ENCODE peak calls at places on chromosomes 3 and 15, in nine cellular contexts. B is H1, N is HCT116, H is endothelial cell of umbilical vein, Q is spleen, S is sigmoid colon, U is stomach, W is GM23338, E is transverse colon. G is an unnamed sample.

GRCh38 chr3:9056581-9056980 is 93.3 kb upstream of the RAD18 start:
- DNase-seq in B (no peak), N (no peak), H (no peak), Q (no peak), S (peak; percentile 9), U (no peak), W (no peak), E (no peak), G (no peak)

GRCh38 chr15:63234479-63234878 is 42.9 kb upstream of the APH1B start:
- DNase-seq in B (no peak), N (no peak), H (peak; percentile 89), Q (no peak), S (peak; percentile 81), U (peak; percentile 63), W (peak; percentile 38), E (peak; percentile 49), G (peak; percentile 52)

GRCh38 chr3:146189519-146190173 is 28.7 kb upstream of the PLOD2 start:
- DNase-seq in B (peak; percentile 48), N (peak; percentile 47), H (peak; percentile 70), Q (no peak), S (peak; percentile 63), U (no peak), W (peak; percentile 84), E (no peak), G (no peak)

GRCh38 chr3:10226293-10226692 is 22.0 kb upstream of the TATDN2 start:
- DNase-seq in B (peak; percentile 66), N (no peak), H (no peak), Q (no peak), S (no peak), U (no peak), W (peak; percentile 97), E (peak; percentile 52), G (no peak)

GRCh38 chr3:80213076-80213475 is 445.3 kb upstream of the ROBO1 start:
- DNase-seq in B (no peak), N (no peak), H (no peak), Q (no peak), S (no peak), U (no peak), W (no peak), E (no peak), G (no peak)

GRCh38 chr3:24943961-24944360 is 449.3 kb upstream of the THRB start:
- DNase-seq in B (no peak), N (no peak), H (no peak), Q (no peak), S (no peak), U (no peak), W (no peak), E (no peak), G (no peak)

GRCh38 chr15:37032091-37032775 is 68.1 kb downstream of the MEIS2 start:
- DNase-seq in B (no peak), N (no peak), H (no peak), Q (no peak), S (no peak), U (no peak), W (no peak), E (no peak), G (no peak)

GRCh38 chr15:64284037-64284436 is 71.9 kb downstream of the CSNK1G1 start:
- DNase-seq in B (no peak), N (no peak), H (no peak), Q (no peak), S (no peak), U (no peak), W (no peak), E (no peak), G (no peak)

GRCh38 chr3:126522363-126522788 is 1.6 kb upstream of the CHST13 start:
- DNase-seq in B (peak; percentile 87), N (peak; percentile 28), H (peak; percentile 43), Q (peak; percentile 78), S (peak; percentile 71), U (peak; percentile 55), W (peak; percentile 88), E (peak; percentile 54), G (peak; percentile 31)

GRCh38 chr3:60461199-60461598 is 790.1 kb downstream of the FHIT start:
- DNase-seq in B (no peak), N (no peak), H (no peak), Q (no peak), S (no peak), U (no peak), W (no peak), E (no peak), G (no peak)

GRCh38 chr3:103173940-103174339 is 739.1 kb downstream of the ZPLD1 start:
- DNase-seq in B (no peak), N (no peak), H (no peak), Q (no peak), S (no peak), U (no peak), W (no peak), E (no peak), G (no peak)

GRCh38 chr3:105564546-105565288 is 198.0 kb downstream of the ALCAM start:
- DNase-seq in B (no peak), N (no peak), H (no peak), Q (no peak), S (no peak), U (no peak), W (no peak), E (peak; percentile 49), G (no peak)

GRCh38 chr15:84661001-84661400 is 3.0 kb upstream of the NMB start:
- DNase-seq in B (no peak), N (no peak), H (no peak), Q (no peak), S (no peak), U (no peak), W (no peak), E (no peak), G (no peak)

GRCh38 chr15:89363133-89363532 is 28.5 kb upstream of the POLG start:
- DNase-seq in B (no peak), N (no peak), H (no peak), Q (peak; percentile 28), S (no peak), U (no peak), W (no peak), E (no peak), G (no peak)

GRCh38 chr15:60369696-60370095 is 28.1 kb downstream of the ANXA2 start:
- DNase-seq in B (no peak), N (no peak), H (no peak), Q (no peak), S (no peak), U (no peak), W (no peak), E (no peak), G (no peak)

GRCh38 chr15:60372756-60373155 is 25.0 kb downstream of the ANXA2 start:
- DNase-seq in B (no peak), N (no peak), H (no peak), Q (no peak), S (no peak), U (no peak), W (no peak), E (no peak), G (no peak)

GRCh38 chr15:60370804-60371700 is 26.7 kb downstream of the ANXA2 start:
- DNase-seq in B (no peak), N (peak; percentile 97), H (peak; percentile 99), Q (no peak), S (peak; percentile 91), U (peak; percentile 78), W (no peak), E (peak; percentile 73), G (peak; percentile 91)

GRCh38 chr15:60372223-60372622 is 25.6 kb downstream of the ANXA2 start:
- DNase-seq in B (no peak), N (no peak), H (no peak), Q (no peak), S (no peak), U (no peak), W (no peak), E (no peak), G (no peak)

GRCh38 chr15:60370105-60370803 is 27.5 kb downstream of the ANXA2 start:
- DNase-seq in B (no peak), N (no peak), H (peak; percentile 100), Q (no peak), S (no peak), U (no peak), W (no peak), E (no peak), G (no peak)
- H3K27ac ChIP-seq in B (no peak overlapping the region), N (peak overlapping the region; percentile 93), H (peak overlapping the region; percentile 98), Q (peak overlapping the region; percentile 67), S (peak overlapping the region; percentile 68), U (peak overlapping the region; percentile 72), W (no peak overlapping the region), E (peak overlapping the region; percentile 75), G (peak overlapping the region; percentile 79)

DNA sequence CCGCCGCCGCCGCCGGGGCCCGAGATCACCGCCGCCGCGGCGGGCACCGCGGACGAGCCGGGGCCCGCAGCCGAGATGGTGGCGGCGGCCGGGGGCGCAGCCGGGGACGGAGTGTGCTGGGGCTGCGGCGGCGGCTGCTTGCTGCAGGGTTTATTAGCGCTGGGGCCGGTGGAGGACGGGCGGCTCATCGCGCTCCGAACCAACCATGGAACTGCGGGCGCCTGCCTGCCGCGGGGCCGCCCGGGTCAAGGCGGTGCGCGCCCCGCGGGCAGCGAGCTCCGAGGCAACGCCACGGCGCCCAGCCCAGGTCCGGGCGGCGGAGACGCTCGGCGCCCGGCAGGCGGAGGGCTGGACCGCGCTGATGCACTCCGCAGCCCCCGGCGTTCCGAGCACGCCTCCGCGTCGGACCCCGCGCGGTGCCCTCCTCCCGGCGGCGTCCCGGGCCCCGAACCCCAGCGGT is 277 bp downstream of the SIAH2 start:
- DNase-seq in B (no peak), N (no peak), H (no peak), Q (no peak), S (no peak), U (no peak), W (no peak), E (no peak), G (no peak)
- TF ChIP-seq POLR2AphosphoS5 in B (no peak), N (peak; percentile 72), H (no peak), Q (no peak), S (no peak), U (no peak), W (no peak), E (no peak), G (no peak)

GRCh38 chr15:41566121-41566885 is 7.3 kb downstream of the TYRO3 start:
- DNase-seq in B (no peak), N (no peak), H (no peak), Q (peak; percentile 29), S (no peak), U (no peak), W (no peak), E (no peak), G (no peak)
- H3K4me1 ChIP-seq in B (peaks cover 51% of the 10 kb centered on the region), N (no peaks in the 10 kb centered on the region), H (no peaks in the 10 kb centered on the region), Q (peaks cover 15% of the 10 kb centered on the region), S (no peaks in the 10 kb centered on the region), U (peaks cover 18% of the 10 kb centered on the region), W (peaks cover 68% of the 10 kb centered on the region), E (no peaks in the 10 kb centered on the region), G (no peaks in the 10 kb centered on the region)

DNA sequence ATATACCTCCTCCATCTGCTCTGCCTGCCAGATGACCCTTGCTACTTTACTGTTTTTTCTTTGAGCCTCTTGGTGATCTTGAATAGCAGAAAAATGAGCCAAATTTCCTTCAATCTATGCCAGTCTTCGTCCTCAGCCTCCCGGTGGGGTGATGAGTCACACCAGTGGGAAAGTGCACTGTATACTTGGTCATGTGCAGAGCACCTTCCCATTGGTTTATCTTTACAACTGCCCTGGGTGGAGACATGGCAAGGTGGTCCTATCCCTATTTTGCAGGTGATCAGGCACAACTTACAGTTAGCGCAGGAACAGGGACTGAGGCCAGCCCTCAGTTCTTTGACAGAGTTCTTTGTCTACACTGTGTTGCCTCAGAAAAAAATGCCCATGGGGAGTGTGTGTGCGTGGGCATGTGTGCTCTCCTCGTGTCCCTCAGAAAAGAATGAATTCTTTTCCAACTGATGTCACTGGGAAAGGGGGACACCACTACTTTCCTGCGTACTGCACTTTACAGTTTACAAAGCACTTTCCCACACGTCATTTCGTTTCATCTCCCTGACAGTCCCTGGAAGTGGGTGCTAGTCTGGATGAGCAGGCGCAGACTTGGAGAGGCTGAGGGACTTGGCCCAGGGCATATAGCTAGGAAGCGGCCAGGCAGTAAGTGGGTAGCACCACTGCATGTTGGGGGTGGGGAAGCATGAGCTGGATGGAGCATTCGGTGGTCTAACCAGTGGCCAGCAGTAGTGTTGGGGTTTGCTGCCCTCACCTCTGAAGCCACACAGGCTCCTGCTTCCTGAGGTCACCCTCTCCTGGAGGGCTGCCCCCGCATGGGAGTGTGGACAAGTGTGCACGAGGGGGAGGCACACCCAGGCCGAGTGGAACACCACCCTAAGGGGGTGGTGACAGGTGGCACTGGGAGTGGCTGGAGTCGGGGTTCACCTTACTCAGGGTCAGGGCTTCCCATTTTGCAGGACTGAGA is 24.1 kb downstream of the SMAD3 start:
- DNase-seq in B (no peak), N (no peak), H (peak; percentile 90), Q (peak; percentile 73), S (no peak), U (no peak), W (no peak), E (no peak), G (no peak)
- H3K27ac ChIP-seq in B (no peak overlapping the region), N (no peak overlapping the region), H (peak overlapping the region; percentile 99), Q (peak overlapping the region; percentile 69), S (peak overlapping the region; percentile 68), U (peak overlapping the region; percentile 76), W (no peak overlapping the region), E (no peak overlapping the region), G (no peak overlapping the region)

G was measured in prostate gland.